ENCODE peak calls at places on chromosomes 2 and 18, in four cellular contexts. X, I, B and F are unnamed samples.

GRCh38 chr2:212538156-212539144 is at the start of gene ERBB4:
- DNase-seq in X (peak; percentile 45), I (peak; percentile 47), B (peak; percentile 38), F (peak; percentile 9)

GRCh38 chr2:3321825-3322224 is 55.8 kb downstream of the EIPR1 start:
- DNase-seq in X (no peak), I (no peak), B (no peak), F (no peak)

GRCh38 chr2:188518391-188518790 is 226.7 kb downstream of the GULP1 start:
- DNase-seq in X (no peak), I (no peak), B (no peak), F (no peak)

GRCh38 chr2:230170532-230170931 is 49.3 kb downstream of the SP110 start:
- DNase-seq in X (no peak), I (no peak), B (no peak), F (no peak)

GRCh38 chr2:227163998-227164744 is at the start of the genes COL4A3 and COL4A4:
- DNase-seq in X (peak; percentile 61), I (peak; percentile 76), B (peak; percentile 71), F (peak; percentile 24)

GRCh38 chr2:157741819-157742484 is 113.3 kb upstream of the ACVR1C start:
- DNase-seq in X (no peak), I (no peak), B (no peak), F (no peak)

GRCh38 chr2:129777757-129778607 is 201.5 kb upstream of the RAB6C start:
- DNase-seq in X (no peak), I (no peak), B (no peak), F (no peak)

GRCh38 chr2:168643979-168644378 is 158.5 kb upstream of the NOSTRIN start:
- DNase-seq in X (no peak), I (no peak), B (no peak), F (no peak)

GRCh38 chr2:24121469-24121868 is 1.7 kb downstream of the PFN4 start:
- DNase-seq in X (no peak), I (peak; percentile 63), B (no peak), F (no peak)

GRCh38 chr2:218993345-218994315 is at the start of gene CRYBA2:
- DNase-seq in X (peak; percentile 53), I (peak; percentile 59), B (no peak), F (no peak)

GRCh38 chr2:100818003-100818605 is 1.8 kb upstream of the NPAS2 start:
- DNase-seq in X (no peak), I (no peak), B (no peak), F (no peak)

GRCh38 chr2:128472789-128473174 is 154.1 kb upstream of the HS6ST1 start:
- DNase-seq in X (no peak), I (no peak), B (no peak), F (no peak)

GRCh38 chr2:127155901-127156300 is 48.9 kb upstream of the BIN1 start:
- DNase-seq in X (no peak), I (no peak), B (peak; percentile 65), F (no peak)

GRCh38 chr2:205556841-205557539 is 125.3 kb upstream of the NRP2 start:
- DNase-seq in X (peak; percentile 26), I (peak; percentile 54), B (no peak), F (no peak)

GRCh38 chr2:171531836-171532450 is 9.7 kb downstream of the CYBRD1 start:
- DNase-seq in X (no peak), I (no peak), B (no peak), F (no peak)

GRCh38 chr18:36511791-36512352 is 214.4 kb downstream of the FHOD3 start:
- DNase-seq in X (no peak), I (no peak), B (peak; percentile 59), F (no peak)

GRCh38 chr2:165777522-165778186 is 16.4 kb downstream of the GALNT3 start:
- DNase-seq in X (no peak), I (no peak), B (no peak), F (no peak)

GRCh38 chr2:237540823-237541222 is 25.6 kb upstream of the PRLH start:
- DNase-seq in X (no peak), I (no peak), B (peak; percentile 92), F (no peak)

GRCh38 chr2:121338281-121338680 is 53.3 kb upstream of the TFCP2L1 start:
- DNase-seq in X (peak; percentile 70), I (peak; percentile 81), B (no peak), F (no peak)

GRCh38 chr2:137770161-137770560 is 194.1 kb upstream of the HNMT start:
- DNase-seq in X (no peak), I (no peak), B (no peak), F (no peak)

GRCh38 chr2:237283136-237283928 is 130.6 kb downstream of the COL6A3 start:
- DNase-seq in X (no peak), I (no peak), B (no peak), F (no peak)

GRCh38 chr2:134683561-134684112 is 35.2 kb downstream of the TMEM163 start:
- DNase-seq in X (no peak), I (no peak), B (no peak), F (no peak)

GRCh38 chr2:38751847-38752410 is 768 bp upstream of the SRSF7 start:
- DNase-seq in X (no peak), I (peak; percentile 63), B (no peak), F (peak; percentile 14)

GRCh38 chr2:96957299-96957698 is 29.1 kb downstream of the FAM178B start:
- DNase-seq in X (peak; percentile 58), I (peak; percentile 65), B (no peak), F (no peak)

GRCh38 chr2:100780203-100781008 is 39.5 kb upstream of the NPAS2 start:
- DNase-seq in X (no peak), I (no peak), B (no peak), F (no peak)

GRCh38 chr2:10331033-10331701 is 28.5 kb downstream of the HPCAL1 start:
- DNase-seq in X (peak; percentile 42), I (peak; percentile 50), B (no peak), F (no peak)

GRCh38 chr18:79245517-79246001 is 150.2 kb upstream of the NFATC1 start:
- DNase-seq in X (no peak), I (no peak), B (no peak), F (no peak)

GRCh38 chr2:12718662-12719399 is 2.1 kb downstream of the TRIB2 start:
- DNase-seq in X (no peak), I (peak; percentile 75), B (peak; percentile 62), F (no peak)
- TF ChIP-seq CTCF in X (no peak), I (no peak), B (no peak), F (peak; percentile 27)

GRCh38 chr2:98175811-98176210 is 88.8 kb downstream of the VWA3B start:
- DNase-seq in X (peak; percentile 50), I (peak; percentile 65), B (no peak), F (no peak)
- TF ChIP-seq CTCF in X (no peak), I (peak; percentile 62), B (no peak), F (no peak)

DNA sequence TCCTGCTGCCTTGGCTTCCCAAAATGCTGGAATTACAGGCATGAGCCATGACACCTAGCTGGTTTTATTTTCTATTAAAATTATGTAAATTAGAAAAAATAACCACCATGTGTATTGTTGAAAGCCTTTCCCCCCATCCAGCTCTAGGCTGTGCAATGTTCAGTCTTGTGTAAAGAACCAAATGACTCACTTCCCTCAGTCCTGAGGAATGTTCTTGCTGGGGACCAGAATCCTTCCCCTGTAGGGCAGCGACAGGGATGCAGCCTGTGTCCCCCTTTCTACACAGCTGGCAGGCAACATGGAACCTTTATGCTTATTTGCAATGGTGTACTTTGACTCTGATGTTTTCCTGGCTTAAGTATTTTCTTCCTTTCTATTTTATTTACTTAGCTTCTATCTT is 29.4 kb downstream of the AOX1 start:
- DNase-seq in X (no peak), I (no peak), B (no peak), F (no peak)
- TF ChIP-seq CTCF in X (no peak), I (no peak), B (no peak), F (no peak)

GRCh38 chr18:24456549-24456948 is 3.9 kb upstream of the HRH4 start:
- DNase-seq in X (no peak), I (no peak), B (no peak), F (no peak)
- TF ChIP-seq CTCF in X (no peak), I (no peak), B (no peak), F (no peak)